ENCODE peak calls at places on chromosomes 2 and 18, in five cellular contexts. M is cardiac fibroblast, W is A549, G is fibroblast of mammary gland, N is breast epithelium. L is an unnamed sample.
A peak's percentile ranks its signal among the peaks of the same experiment; 100 is the strongest.

GRCh38 chr18:28735731-28736130 is 558.8 kb upstream of the CDH2 start:
- DNase-seq in M (peak; percentile 92), W (peak; percentile 53), G (peak; percentile 84), N (no peak), L (no peak)

GRCh38 chr2:227855440-227855839 is 16.0 kb upstream of the DAW1 start:
- DNase-seq in M (no peak), W (no peak), G (no peak), N (no peak), L (no peak)

GRCh38 chr2:145258903-145259579 is 739.1 kb upstream of the ZEB2 start:
- DNase-seq in M (peak; percentile 13), W (no peak), G (peak; percentile 32), N (no peak), L (no peak)

GRCh38 chr2:95106081-95106480 is 15.5 kb downstream of the MRPS5 start:
- DNase-seq in M (no peak), W (no peak), G (peak; percentile 16), N (no peak), L (no peak)

GRCh38 chr2:1584691-1585485 is 159.4 kb downstream of the PXDN start:
- DNase-seq in M (no peak), W (no peak), G (peak; percentile 25), N (peak; percentile 20), L (no peak)

GRCh38 chr2:24739355-24740025 is 53.7 kb downstream of the PTRHD1 start:
- DNase-seq in M (peak; percentile 52), W (no peak), G (no peak), N (no peak), L (no peak)

GRCh38 chr2:236178921-236179652 is 10.9 kb upstream of the GBX2 start:
- DNase-seq in M (no peak), W (peak; percentile 37), G (no peak), N (no peak), L (no peak)

GRCh38 chr2:72012886-72013574 is 134.6 kb downstream of the CYP26B1 start:
- DNase-seq in M (no peak), W (no peak), G (no peak), N (no peak), L (peak; percentile 61)

GRCh38 chr18:63137999-63138448 is 181.5 kb downstream of the BCL2 start:
- DNase-seq in M (no peak), W (no peak), G (no peak), N (no peak), L (no peak)

GRCh38 chr2:234488913-234489451 is 7.9 kb downstream of the ARL4C start:
- DNase-seq in M (no peak), W (no peak), G (no peak), N (no peak), L (no peak)

GRCh38 chr2:148540022-148540421 is 104.5 kb upstream of the EPC2 start:
- DNase-seq in M (no peak), W (no peak), G (no peak), N (no peak), L (peak; percentile 56)

GRCh38 chr2:39524756-39525635 is 87.9 kb upstream of the MAP4K3 start:
- DNase-seq in M (no peak), W (no peak), G (no peak), N (no peak), L (no peak)

GRCh38 chr2:112985090-112985489 is 7.3 kb downstream of the IL36G start:
- DNase-seq in M (no peak), W (no peak), G (no peak), N (no peak), L (no peak)

GRCh38 chr2:156005999-156006712 is 326.4 kb downstream of the NR4A2 start:
- DNase-seq in M (no peak), W (peak; percentile 4), G (peak; percentile 0), N (no peak), L (no peak)

GRCh38 chr2:153543639-153544071 is 65.1 kb upstream of the RPRM start:
- DNase-seq in M (no peak), W (no peak), G (no peak), N (no peak), L (no peak)

GRCh38 chr18:22559414-22560282 is 141.9 kb upstream of the CTAGE1 start:
- DNase-seq in M (peak; percentile 62), W (peak; percentile 59), G (peak; percentile 71), N (peak; percentile 55), L (peak; percentile 86)

DNA sequence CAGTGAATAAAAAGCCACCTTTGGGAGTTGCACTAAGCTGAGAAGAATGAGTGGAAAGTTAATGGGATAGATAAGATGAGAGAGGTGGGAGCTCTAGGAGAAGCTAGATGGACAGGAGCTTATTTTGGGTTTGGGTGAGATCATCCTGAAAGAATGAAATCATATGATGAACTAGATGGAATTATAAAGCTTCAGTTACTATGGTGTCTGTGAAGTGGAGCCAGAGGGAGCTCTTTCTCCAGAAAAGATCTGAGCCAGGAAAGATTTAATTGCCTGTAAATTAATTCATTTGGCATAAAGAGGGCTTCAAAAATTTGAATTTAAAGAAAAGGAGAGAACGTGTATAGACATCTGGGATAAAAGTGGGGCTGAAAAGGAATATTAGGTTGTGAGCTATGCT is 10.3 kb downstream of the DNAH6 start:
- DNase-seq in M (peak; percentile 6), W (no peak), G (peak; percentile 5), N (no peak), L (no peak)
- TF ChIP-seq CTCF in M (no peak), W (peak; percentile 8), G (no peak), N (no peak), L (no peak)

GRCh38 chr2:45134726-45135125 is 125.5 kb upstream of the SIX2 start:
- DNase-seq in M (peak; percentile 86), W (peak; percentile 11), G (peak; percentile 69), N (no peak), L (no peak)
- H3K4me3 ChIP-seq in M (no peak overlapping the region), W (no peak overlapping the region), G (no peak overlapping the region), N (no peak overlapping the region), L (no peak overlapping the region)

GRCh38 chr2:128271891-128272585 is 46.6 kb downstream of the HS6ST1 start:
- DNase-seq in M (no peak), W (no peak), G (no peak), N (peak; percentile 47), L (peak; percentile 59)

GRCh38 chr2:128272586-128273468 is 45.8 kb downstream of the HS6ST1 start:
- DNase-seq in M (no peak), W (no peak), G (no peak), N (peak; percentile 50), L (peak; percentile 54)

GRCh38 chr2:128269358-128270305 is 49.0 kb downstream of the HS6ST1 start:
- DNase-seq in M (no peak), W (no peak), G (no peak), N (peak; percentile 49), L (peak; percentile 65)

GRCh38 chr2:128270306-128271185 is 48.1 kb downstream of the HS6ST1 start:
- DNase-seq in M (no peak), W (no peak), G (no peak), N (peak; percentile 33), L (peak; percentile 58)

DNA sequence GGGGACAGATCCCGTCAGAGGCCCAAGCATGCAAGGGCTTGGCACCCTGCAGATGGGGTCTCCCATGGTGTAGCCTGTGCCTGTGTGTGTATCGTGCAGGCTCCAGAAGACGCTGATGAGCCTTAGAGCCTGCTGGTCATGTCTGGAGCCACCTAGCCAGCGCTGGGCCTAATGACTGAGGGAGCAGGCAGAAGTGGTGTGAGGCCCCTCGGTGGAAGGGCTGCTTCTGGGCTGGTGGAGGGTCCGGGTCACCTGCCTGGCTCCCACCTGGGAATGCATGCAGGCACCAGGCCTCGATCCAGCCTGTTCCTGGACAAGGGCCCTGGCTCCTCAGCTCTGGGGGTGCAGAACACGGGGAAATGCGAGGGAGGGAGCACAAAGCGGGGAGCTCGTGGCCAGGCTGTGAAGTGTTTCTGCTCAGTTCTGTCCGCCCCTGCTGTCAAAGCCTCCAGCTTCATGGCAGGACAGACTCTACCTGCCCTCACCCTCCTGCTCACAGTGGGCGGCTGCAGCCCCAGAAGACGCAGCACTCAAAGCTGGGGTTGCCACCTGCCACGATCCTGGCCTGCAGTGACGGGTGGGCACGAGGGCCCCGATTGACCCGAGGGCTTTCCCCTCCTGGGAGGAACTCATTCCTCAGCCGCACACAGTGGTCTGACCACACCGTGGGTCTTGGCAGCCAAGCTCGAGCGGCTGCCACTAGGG is 47.3 kb downstream of the HS6ST1 start:
- DNase-seq in M (no peak), W (no peak), G (no peak), N (peak; percentile 46), L (peak; percentile 66)
- TF ChIP-seq CTCF in M (no peak), W (no peak), G (no peak), N (no peak), L (no peak)

GRCh38 chr18:55384551-55385275 is 203.3 kb downstream of the TCF4 start:
- DNase-seq in M (peak; percentile 77), W (peak; percentile 11), G (peak; percentile 49), N (no peak), L (no peak)
- H3K4me3 ChIP-seq in M (no peak overlapping the region), W (no peak overlapping the region), G (no peak overlapping the region), N (no peak overlapping the region), L (no peak overlapping the region)

DNA sequence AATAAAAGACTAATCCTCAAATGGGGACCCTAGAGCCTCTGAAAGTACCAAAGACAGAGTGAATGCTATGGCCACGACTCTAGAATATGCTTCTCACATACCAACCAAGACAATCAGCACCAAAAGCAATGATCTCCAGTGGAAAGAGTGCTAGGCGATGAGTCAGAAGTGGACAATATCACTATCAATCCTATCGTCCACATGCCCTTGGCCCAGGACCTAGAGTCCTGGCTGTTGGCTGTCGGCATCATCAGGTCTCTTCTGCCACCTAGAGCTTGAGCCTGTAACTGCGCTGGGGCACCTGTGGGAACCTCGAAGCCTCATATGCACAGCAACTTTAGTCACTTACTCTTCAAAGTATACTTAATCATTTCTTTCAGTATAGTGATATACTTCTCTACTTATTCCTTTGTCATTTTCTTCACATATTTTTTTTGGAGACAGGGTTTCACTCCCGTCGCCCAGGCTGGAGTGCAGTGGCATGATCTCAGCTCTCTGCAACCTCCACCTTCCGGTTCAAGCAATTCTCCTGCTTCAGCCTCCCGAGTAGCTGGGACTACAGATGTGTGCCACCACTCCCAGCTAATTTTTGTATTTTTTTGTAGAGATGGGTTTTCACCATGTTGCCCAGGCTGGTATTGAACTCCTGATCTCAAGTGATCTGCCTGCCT is 29.7 kb downstream of the NOL10 start:
- DNase-seq in M (peak; percentile 89), W (peak; percentile 69), G (peak; percentile 86), N (peak; percentile 54), L (no peak)
- TF ChIP-seq CTCF in M (peak; percentile 91), W (peak; percentile 72), G (peak; percentile 91), N (peak; percentile 25), L (no peak)

L was measured in coronary artery.